ENCODE peak calls at places on chromosomes 6 and 20, in four cellular contexts. I is activated T-helper 1 cell treated with anti-CD3 and anti-CD28 coated beads, Interleukin-12 subunit alpha, Interleukin-12 subunit beta, Interleukin-2, Interleukin-4 antibody, amounts not matched to agents 30 ng/mL and 10 ng/mL and 1 ng/mL, durations not matched to agents 14 hours and 24 hours and 36 hours; L is stimulated activated CD8-positive, alpha-beta memory T cell treated with anti-CD3 and anti-CD28 coated beads, Interleukin-15, amount 100 ng/mL, for 24 hours; B is ELF-1. D is an unnamed sample.

GRCh38 chr20:2143594-2143993 is 42.0 kb downstream of the STK35 start:
- DNase-seq in I (no peak), L (no peak), B (no peak), D (no peak)

GRCh38 chr6:151565940-151566339 is 72.1 kb downstream of the CCDC170 start:
- DNase-seq in I (no peak), L (no peak), B (no peak), D (no peak)

GRCh38 chr6:169384291-169384690 is 130.6 kb upstream of the THBS2 start:
- DNase-seq in I (no peak), L (no peak), B (no peak), D (no peak)

GRCh38 chr6:82237013-82237412 is 10.5 kb downstream of the IBTK start:
- DNase-seq in I (no peak), L (no peak), B (no peak), D (no peak)

GRCh38 chr20:44186201-44186600 is 787 bp downstream of the JPH2 start:
- DNase-seq in I (no peak), L (no peak), B (no peak), D (no peak)

GRCh38 chr6:19934996-19935591 is 97.9 kb downstream of the ID4 start:
- DNase-seq in I (no peak), L (no peak), B (no peak), D (no peak)

GRCh38 chr20:764255-764654 is 4.0 kb downstream of the SLC52A3 start:
- DNase-seq in I (no peak), L (no peak), B (no peak), D (no peak)

GRCh38 chr6:165231581-165232276 is 77.7 kb downstream of the C6orf118 start:
- DNase-seq in I (no peak), L (no peak), B (peak; percentile 3), D (peak; percentile 61)

GRCh38 chr6:3906191-3907019 is 57.2 kb downstream of the FAM50B start:
- DNase-seq in I (no peak), L (no peak), B (peak; percentile 51), D (no peak)

GRCh38 chr20:38991814-38992593 is 29.9 kb downstream of the DHX35 start:
- DNase-seq in I (no peak), L (no peak), B (no peak), D (no peak)

GRCh38 chr6:138719011-138719635 is 54.4 kb upstream of the CCDC28A start:
- DNase-seq in I (no peak), L (no peak), B (no peak), D (no peak)

GRCh38 chr6:6875818-6876470 is 231.8 kb upstream of the RREB1 start:
- DNase-seq in I (no peak), L (no peak), B (no peak), D (no peak)

GRCh38 chr6:16316741-16317251 is 78.4 kb downstream of the GMPR start:
- DNase-seq in I (peak; percentile 12), L (no peak), B (peak; percentile 76), D (peak; percentile 80)

GRCh38 chr6:147099974-147100373 is 104.2 kb upstream of the STXBP5 start:
- DNase-seq in I (no peak), L (no peak), B (no peak), D (no peak)

GRCh38 chr6:44942201-44942600 is 385.9 kb upstream of the RUNX2 start:
- DNase-seq in I (no peak), L (no peak), B (peak; percentile 4), D (no peak)

GRCh38 chr6:121932071-121933009 is 467.1 kb upstream of the HSF2 start:
- DNase-seq in I (no peak), L (no peak), B (peak; percentile 89), D (peak; percentile 93)